ENCODE peak calls at places on chromosome X, in nine cellular contexts. P is cerebellar cortex; E is HEK293T; D is breast epithelium; T is mammary epithelial cell; G is non-pigmented ciliary epithelial cell; R is NCI-H82; O is activated naive CD4-positive, alpha-beta T cell; B is T-helper 2 cell. U is an unnamed sample.

GRCh38 chrX:73877687-73878086 is 314.7 kb downstream of the CHIC1 start:
- DNase-seq in P (no peak), E (no peak), D (no peak), T (no peak), G (no peak), R (no peak), O (no peak), B (no peak), U (no peak)

GRCh38 chrX:17377047-17377692 is 2.2 kb downstream of the NHS start:
- DNase-seq in P (peak; percentile 27), E (no peak), D (peak; percentile 40), T (peak; percentile 84), G (no peak), R (peak; percentile 59), O (no peak), B (peak; percentile 29), U (no peak)

GRCh38 chrX:106783716-106784115 is 18.8 kb upstream of the TBC1D8B start:
- DNase-seq in P (no peak), E (no peak), D (no peak), T (no peak), G (no peak), R (no peak), O (no peak), B (no peak), U (no peak)

GRCh38 chrX:1027133-1027532 is 185.3 kb downstream of the CRLF2 start:
- DNase-seq in P (no peak), E (no peak), D (no peak), T (no peak), G (no peak), R (no peak), O (no peak), B (peak; percentile 17), U (no peak)

GRCh38 chrX:19673334-19674040 is 158.2 kb upstream of the MAP3K15 start:
- DNase-seq in P (peak; percentile 16), E (no peak), D (no peak), T (peak; percentile 80), G (peak; percentile 56), R (no peak), O (no peak), B (no peak), U (no peak)

GRCh38 chrX:49192722-49193328 is 6.7 kb upstream of the PRICKLE3 start:
- DNase-seq in P (peak; percentile 58), E (peak; percentile 46), D (no peak), T (no peak), G (no peak), R (peak; percentile 31), O (no peak), B (peak; percentile 48), U (no peak)

GRCh38 chrX:120477453-120477852 is 8.4 kb upstream of the LAMP2 start:
- DNase-seq in P (no peak), E (no peak), D (no peak), T (peak; percentile 39), G (no peak), R (no peak), O (no peak), B (no peak), U (no peak)

GRCh38 chrX:63961964-63962363 is 176.9 kb upstream of the ARHGEF9 start:
- DNase-seq in P (peak; percentile 4), E (no peak), D (no peak), T (no peak), G (no peak), R (no peak), O (no peak), B (no peak), U (no peak)

GRCh38 chrX:110004210-110004609 is 1.3 kb downstream of the TMEM164 start:
- DNase-seq in P (no peak), E (no peak), D (no peak), T (peak; percentile 25), G (no peak), R (no peak), O (no peak), B (no peak), U (no peak)

GRCh38 chrX:74065831-74066390 is 238.1 kb upstream of the ZCCHC13 start:
- DNase-seq in P (no peak), E (no peak), D (no peak), T (no peak), G (no peak), R (no peak), O (no peak), B (no peak), U (no peak)

GRCh38 chrX:27136325-27136724 is 326.8 kb downstream of the PPP4R3C start:
- DNase-seq in P (no peak), E (no peak), D (no peak), T (no peak), G (no peak), R (no peak), O (no peak), B (no peak), U (no peak)

GRCh38 chrX:107102980-107103379 is 15.6 kb downstream of the RBM41 start:
- DNase-seq in P (no peak), E (no peak), D (no peak), T (peak; percentile 2), G (no peak), R (no peak), O (no peak), B (no peak), U (no peak)

GRCh38 chrX:142616636-142617035 is 409.1 kb upstream of the SPANXN4 start:
- DNase-seq in P (no peak), E (no peak), D (no peak), T (no peak), G (no peak), R (no peak), O (no peak), B (no peak), U (no peak)

GRCh38 chrX:17553451-17553850 is 178.5 kb downstream of the NHS start:
- DNase-seq in P (no peak), E (no peak), D (no peak), T (peak; percentile 90), G (no peak), R (no peak), O (no peak), B (no peak), U (no peak)

GRCh38 chrX:7996414-7996813 is 69.2 kb upstream of the PNPLA4 start:
- DNase-seq in P (peak; percentile 34), E (peak; percentile 12), D (no peak), T (peak; percentile 19), G (no peak), R (peak; percentile 65), O (peak; percentile 0), B (peak; percentile 4), U (peak; percentile 1)

GRCh38 chrX:100647739-100648138 is 3.7 kb downstream of the SRPX2 start:
- DNase-seq in P (no peak), E (no peak), D (no peak), T (no peak), G (no peak), R (no peak), O (no peak), B (no peak), U (no peak)

GRCh38 chrX:1147641-1148515 is 64.6 kb downstream of the CRLF2 start:
- DNase-seq in P (no peak), E (no peak), D (no peak), T (no peak), G (no peak), R (no peak), O (no peak), B (no peak), U (no peak)